ENCODE peak calls at places on chromosomes 5 and 9, in five cellular contexts. One of them, this sample, is unnamed.

GRCh38 chr5:148805323-148806290 is 20.8 kb upstream of the ADRB2 start:
- DNase-seq in right atrium auricular region: no peak
- DNase-seq in astrocyte: peak; percentile 69
- DNase-seq in H1: no peak
- DNase-seq in thoracic aorta: no peak
- DNase-seq in this sample: no peak

GRCh38 chr9:89530721-89531120 is 32.8 kb upstream of the SEMA4D start:
- DNase-seq in thoracic aorta: no peak
- DNase-seq in right atrium auricular region: no peak
- DNase-seq in astrocyte: no peak
- DNase-seq in H1: no peak
- DNase-seq in this sample: no peak

GRCh38 chr9:113531919-113532808 is 68.6 kb downstream of the RGS3 start:
- DNase-seq in H1: no peak
- DNase-seq in astrocyte: no peak
- DNase-seq in right atrium auricular region: no peak
- DNase-seq in thoracic aorta: no peak
- DNase-seq in this sample: no peak

GRCh38 chr9:3441197-3441816 is 84.5 kb downstream of the RFX3 start:
- DNase-seq in astrocyte: peak; percentile 39
- DNase-seq in right atrium auricular region: no peak
- DNase-seq in thoracic aorta: no peak
- DNase-seq in H1: no peak
- DNase-seq in this sample: no peak

GRCh38 chr9:125558453-125559084 is 148.4 kb downstream of the MAPKAP1 start:
- DNase-seq in astrocyte: peak; percentile 60
- DNase-seq in right atrium auricular region: no peak
- DNase-seq in thoracic aorta: no peak
- DNase-seq in H1: peak; percentile 33
- DNase-seq in this sample: peak; percentile 61

GRCh38 chr5:141654298-141654697 is 3.1 kb upstream of the FCHSD1 start:
- DNase-seq in right atrium auricular region: no peak
- DNase-seq in thoracic aorta: no peak
- DNase-seq in astrocyte: peak; percentile 84
- DNase-seq in H1: no peak
- DNase-seq in this sample: no peak

GRCh38 chr9:120680161-120680560 is 34.1 kb downstream of the MEGF9 start:
- DNase-seq in H1: no peak
- DNase-seq in astrocyte: no peak
- DNase-seq in thoracic aorta: no peak
- DNase-seq in right atrium auricular region: no peak
- DNase-seq in this sample: no peak

GRCh38 chr9:70642421-70642820 is 228.0 kb upstream of the KLF9 start:
- DNase-seq in thoracic aorta: no peak
- DNase-seq in H1: no peak
- DNase-seq in astrocyte: no peak
- DNase-seq in right atrium auricular region: no peak
- DNase-seq in this sample: no peak

GRCh38 chr9:137423810-137424291 is 658 bp downstream of the NOXA1 start:
- DNase-seq in astrocyte: no peak
- DNase-seq in H1: no peak
- DNase-seq in thoracic aorta: no peak
- DNase-seq in right atrium auricular region: no peak
- DNase-seq in this sample: peak; percentile 78

GRCh38 chr9:105967798-105968197 is 273.5 kb downstream of the TMEM38B start:
- DNase-seq in astrocyte: no peak
- DNase-seq in H1: no peak
- DNase-seq in thoracic aorta: no peak
- DNase-seq in right atrium auricular region: no peak
- DNase-seq in this sample: no peak

GRCh38 chr9:105226055-105226454 is 18.4 kb upstream of the SLC44A1 start:
- DNase-seq in astrocyte: no peak
- DNase-seq in thoracic aorta: no peak
- DNase-seq in H1: no peak
- DNase-seq in right atrium auricular region: no peak
- DNase-seq in this sample: no peak

GRCh38 chr5:36939969-36940858 is 63.6 kb downstream of the NIPBL start:
- DNase-seq in thoracic aorta: no peak
- DNase-seq in right atrium auricular region: no peak
- DNase-seq in H1: no peak
- DNase-seq in astrocyte: no peak
- DNase-seq in this sample: no peak

GRCh38 chr9:83060557-83060956 is 2.4 kb downstream of the RASEF start:
- DNase-seq in astrocyte: no peak
- DNase-seq in thoracic aorta: no peak
- DNase-seq in H1: no peak
- DNase-seq in right atrium auricular region: no peak
- DNase-seq in this sample: no peak

GRCh38 chr5:173554038-173554955 is 62.2 kb downstream of the BOD1 start:
- DNase-seq in right atrium auricular region: no peak
- DNase-seq in astrocyte: no peak
- DNase-seq in H1: no peak
- DNase-seq in thoracic aorta: no peak
- DNase-seq in this sample: no peak

GRCh38 chr5:177373806-177374205 is 10.4 kb upstream of the SLC34A1 start:
- DNase-seq in right atrium auricular region: no peak
- DNase-seq in thoracic aorta: no peak
- DNase-seq in H1: no peak
- DNase-seq in astrocyte: no peak
- DNase-seq in this sample: peak; percentile 74

GRCh38 chr9:133691659-133692363 is 46.3 kb downstream of the SARDH start:
- DNase-seq in H1: no peak
- DNase-seq in thoracic aorta: no peak
- DNase-seq in right atrium auricular region: no peak
- DNase-seq in astrocyte: peak; percentile 40
- DNase-seq in this sample: no peak

GRCh38 chr9:107422189-107422802 is 67.3 kb downstream of the KLF4 start:
- DNase-seq in H1: peak; percentile 73
- DNase-seq in astrocyte: peak; percentile 15
- DNase-seq in right atrium auricular region: peak; percentile 80
- DNase-seq in thoracic aorta: no peak
- DNase-seq in this sample: peak; percentile 79

GRCh38 chr5:179870403-179870903 is 11.8 kb upstream of the MRNIP start:
- DNase-seq in thoracic aorta: no peak
- DNase-seq in H1: peak; percentile 43
- DNase-seq in astrocyte: no peak
- DNase-seq in right atrium auricular region: no peak
- DNase-seq in this sample: peak; percentile 93

GRCh38 chr5:14108170-14108996 is 34.8 kb upstream of the TRIO start:
- DNase-seq in astrocyte: peak; percentile 69
- DNase-seq in thoracic aorta: peak; percentile 19
- DNase-seq in H1: peak; percentile 62
- DNase-seq in right atrium auricular region: peak; percentile 71
- DNase-seq in this sample: peak; percentile 70

GRCh38 chr5:150321784-150322183 is 19.1 kb upstream of the ARSI start:
- DNase-seq in thoracic aorta: no peak
- DNase-seq in astrocyte: no peak
- DNase-seq in right atrium auricular region: no peak
- DNase-seq in H1: no peak
- DNase-seq in this sample: no peak

GRCh38 chr5:81789033-81789432 is 38.1 kb upstream of the SSBP2 start:
- DNase-seq in thoracic aorta: no peak
- DNase-seq in astrocyte: peak; percentile 50
- DNase-seq in right atrium auricular region: no peak
- DNase-seq in H1: no peak
- DNase-seq in this sample: no peak

GRCh38 chr5:150503977-150504620 is 3.8 kb upstream of the NDST1 start:
- DNase-seq in thoracic aorta: no peak
- DNase-seq in astrocyte: no peak
- DNase-seq in H1: no peak
- DNase-seq in right atrium auricular region: no peak
- DNase-seq in this sample: no peak

GRCh38 chr5:55104036-55104767 is 1.8 kb downstream of the GZMA start:
- DNase-seq in H1: no peak
- DNase-seq in right atrium auricular region: no peak
- DNase-seq in astrocyte: no peak
- DNase-seq in thoracic aorta: no peak
- DNase-seq in this sample: peak; percentile 5
- H3K4me3 ChIP-seq in H1: no peak overlapping the region
- H3K4me3 ChIP-seq in right atrium auricular region: no peak overlapping the region
- H3K4me3 ChIP-seq in astrocyte: no peak overlapping the region
- H3K4me3 ChIP-seq in thoracic aorta: no peak overlapping the region
- H3K4me3 ChIP-seq in this sample: no peak overlapping the region

DNA sequence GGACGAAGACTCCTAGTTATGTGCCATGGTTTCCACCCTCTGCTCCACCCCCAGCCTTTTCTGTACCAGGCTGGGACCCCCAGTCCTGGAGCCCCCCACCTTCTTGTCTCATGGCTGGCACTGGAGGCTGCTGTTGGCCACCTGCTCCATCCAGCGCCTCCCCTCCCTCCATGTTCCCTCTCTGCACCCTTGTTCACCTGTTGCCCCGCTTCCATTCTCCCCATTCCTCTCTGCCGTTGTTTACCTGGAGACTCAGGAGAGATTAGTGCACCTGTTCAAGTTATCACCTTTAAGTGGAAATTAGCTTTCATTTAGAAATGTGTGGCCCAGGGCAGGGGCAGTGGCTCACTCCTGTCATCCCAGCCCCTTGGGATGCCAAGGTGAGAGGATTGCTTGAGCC is 7.2 kb downstream of the NTMT1 start:
- DNase-seq in thoracic aorta: no peak
- DNase-seq in H1: no peak
- DNase-seq in right atrium auricular region: no peak
- DNase-seq in astrocyte: no peak
- DNase-seq in this sample: no peak
- H3K36me3 ChIP-seq in thoracic aorta: peaks cover 41% of the 10 kb centered on the region
- H3K36me3 ChIP-seq in H1: peaks cover 13% of the 10 kb centered on the region
- H3K36me3 ChIP-seq in right atrium auricular region: peaks cover 59% of the 10 kb centered on the region
- H3K36me3 ChIP-seq in astrocyte: peaks cover 21% of the 10 kb centered on the region
- H3K36me3 ChIP-seq in this sample: peaks cover 28% of the 10 kb centered on the region

GRCh38 chr5:75611324-75612210 is at the start of gene ANKDD1B:
- DNase-seq in right atrium auricular region: no peak
- DNase-seq in astrocyte: peak; percentile 55
- DNase-seq in H1: no peak
- DNase-seq in thoracic aorta: no peak
- DNase-seq in this sample: peak; percentile 76

GRCh38 chr5:75608886-75609285 is 2.4 kb upstream of the ANKDD1B start:
- DNase-seq in thoracic aorta: no peak
- DNase-seq in right atrium auricular region: no peak
- DNase-seq in astrocyte: no peak
- DNase-seq in H1: no peak
- DNase-seq in this sample: no peak

GRCh38 chr5:75614165-75614564 is 2.9 kb downstream of the ANKDD1B start:
- DNase-seq in H1: no peak
- DNase-seq in thoracic aorta: no peak
- DNase-seq in astrocyte: no peak
- DNase-seq in right atrium auricular region: no peak
- DNase-seq in this sample: no peak

GRCh38 chr5:75610201-75610600 is 1.1 kb upstream of the ANKDD1B start:
- DNase-seq in right atrium auricular region: no peak
- DNase-seq in astrocyte: no peak
- DNase-seq in H1: no peak
- DNase-seq in thoracic aorta: no peak
- DNase-seq in this sample: peak; percentile 26

DNA sequence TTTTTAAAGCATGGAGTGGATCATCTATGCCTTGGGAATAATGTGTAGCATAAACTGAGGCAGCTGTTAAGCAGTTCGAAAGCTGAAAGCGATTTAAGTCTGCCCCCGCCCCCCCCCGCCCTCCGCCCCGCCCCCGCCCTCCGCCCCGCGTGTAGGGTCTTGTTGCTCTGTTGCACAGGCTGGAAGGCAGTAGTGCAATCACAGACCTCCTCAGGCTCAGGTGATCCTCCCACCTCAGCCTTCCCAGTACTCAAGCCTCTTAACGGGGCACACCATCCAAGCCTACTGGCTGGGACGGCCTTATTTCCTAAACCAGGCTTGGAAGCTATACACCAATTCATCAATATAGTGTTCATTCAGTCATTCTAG is 942 bp downstream of the ANKDD1B start:
- DNase-seq in H1: no peak
- DNase-seq in right atrium auricular region: no peak
- DNase-seq in thoracic aorta: no peak
- DNase-seq in astrocyte: no peak
- DNase-seq in this sample: peak; percentile 71
- H3K27me3 ChIP-seq in H1: no peaks in the 10 kb centered on the region
- H3K27me3 ChIP-seq in right atrium auricular region: no peaks in the 10 kb centered on the region
- H3K27me3 ChIP-seq in thoracic aorta: no peaks in the 10 kb centered on the region
- H3K27me3 ChIP-seq in astrocyte: no peaks in the 10 kb centered on the region
- H3K27me3 ChIP-seq in this sample: no peaks in the 10 kb centered on the region

GRCh38 chr5:40667171-40667663 is 12.5 kb upstream of the PTGER4 start:
- DNase-seq in right atrium auricular region: no peak
- DNase-seq in astrocyte: no peak
- DNase-seq in H1: no peak
- DNase-seq in thoracic aorta: no peak
- DNase-seq in this sample: no peak
- H3K4me3 ChIP-seq in right atrium auricular region: no peak overlapping the region
- H3K4me3 ChIP-seq in astrocyte: no peak overlapping the region
- H3K4me3 ChIP-seq in H1: no peak overlapping the region
- H3K4me3 ChIP-seq in thoracic aorta: no peak overlapping the region
- H3K4me3 ChIP-seq in this sample: no peak overlapping the region

DNA sequence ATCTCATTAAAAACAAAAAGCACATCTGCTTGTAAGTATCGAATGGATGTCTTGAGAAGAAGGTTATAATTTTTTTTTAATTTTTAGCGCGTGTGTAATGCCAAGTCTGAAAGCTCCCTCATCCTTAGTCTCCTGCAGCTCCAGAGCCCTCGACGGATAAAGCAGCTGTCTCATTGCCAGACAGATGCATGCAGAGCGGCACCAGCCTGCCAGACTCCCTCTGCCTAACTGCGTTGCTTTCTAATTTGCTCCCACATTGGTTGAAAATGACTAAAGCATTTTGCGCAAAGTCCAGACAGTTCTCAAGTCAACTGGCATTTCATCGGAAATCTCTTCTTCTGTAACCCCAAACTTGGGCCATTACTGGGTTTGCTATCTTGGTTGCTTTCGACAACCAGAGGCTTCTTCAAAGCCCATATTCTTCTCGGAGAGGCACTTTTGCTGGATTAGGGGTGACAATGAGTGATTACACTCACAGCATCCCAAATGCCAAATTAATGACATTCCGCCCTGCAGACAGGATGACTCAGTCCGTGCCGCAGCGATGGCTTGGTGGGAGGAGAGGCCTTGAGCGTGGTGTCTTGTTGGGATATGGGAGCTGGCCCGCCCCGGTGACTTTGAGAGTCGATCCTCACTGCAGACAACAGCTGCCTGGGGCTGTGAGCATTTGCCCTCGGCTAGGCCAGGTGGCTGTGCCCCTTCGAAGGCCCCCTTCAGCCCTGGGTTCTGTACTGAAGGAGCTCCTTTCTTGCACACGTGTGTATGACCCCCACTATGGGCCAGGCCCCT is 29.6 kb downstream of the OLFM1 start:
- DNase-seq in astrocyte: no peak
- DNase-seq in right atrium auricular region: no peak
- DNase-seq in H1: no peak
- DNase-seq in thoracic aorta: no peak
- DNase-seq in this sample: no peak
- H3K36me3 ChIP-seq in astrocyte: no peaks in the 10 kb centered on the region
- H3K36me3 ChIP-seq in right atrium auricular region: no peaks in the 10 kb centered on the region
- H3K36me3 ChIP-seq in H1: no peaks in the 10 kb centered on the region
- H3K36me3 ChIP-seq in thoracic aorta: no peaks in the 10 kb centered on the region
- H3K36me3 ChIP-seq in this sample: peaks cover 7% of the 10 kb centered on the region

GRCh38 chr5:74738406-74738805 is 28.5 kb downstream of the GFM2 start:
- DNase-seq in H1: no peak
- DNase-seq in right atrium auricular region: no peak
- DNase-seq in thoracic aorta: no peak
- DNase-seq in astrocyte: no peak
- DNase-seq in this sample: no peak

GRCh38 chr5:74736759-74737158 is 30.2 kb downstream of the GFM2 start:
- DNase-seq in H1: no peak
- DNase-seq in astrocyte: no peak
- DNase-seq in thoracic aorta: no peak
- DNase-seq in right atrium auricular region: no peak
- DNase-seq in this sample: no peak
- H3K27me3 ChIP-seq in H1: no peaks in the 10 kb centered on the region
- H3K27me3 ChIP-seq in astrocyte: no peaks in the 10 kb centered on the region
- H3K27me3 ChIP-seq in thoracic aorta: no peaks in the 10 kb centered on the region
- H3K27me3 ChIP-seq in right atrium auricular region: no peaks in the 10 kb centered on the region
- H3K27me3 ChIP-seq in this sample: no peaks in the 10 kb centered on the region

GRCh38 chr5:66554211-66554610 is 42.0 kb upstream of the MAST4 start:
- DNase-seq in H1: no peak
- DNase-seq in thoracic aorta: no peak
- DNase-seq in astrocyte: peak; percentile 93
- DNase-seq in right atrium auricular region: no peak
- DNase-seq in this sample: no peak
- H3K4me3 ChIP-seq in H1: no peak overlapping the region
- H3K4me3 ChIP-seq in thoracic aorta: no peak overlapping the region
- H3K4me3 ChIP-seq in astrocyte: no peak overlapping the region
- H3K4me3 ChIP-seq in right atrium auricular region: no peak overlapping the region
- H3K4me3 ChIP-seq in this sample: no peak overlapping the region